ENCODE peak calls at places on chromosomes 4 and X, in six cellular contexts. K is K562, Y is PC-3, S is uterus, L is HCT116, F is pancreas. U is an unnamed sample.

GRCh38 chrX:110699109-110699508 is 96.5 kb downstream of the CHRDL1 start:
- DNase-seq in K (no peak), Y (no peak), S (no peak), L (no peak), F (no peak), U (no peak)

GRCh38 chr4:126404549-126404948 is 1089.8 kb downstream of the FAT4 start:
- DNase-seq in K (no peak), Y (no peak), S (no peak), L (no peak), F (no peak), U (no peak)

GRCh38 chr4:154707877-154708276 is 35.9 kb upstream of the LRAT start:
- DNase-seq in K (no peak), Y (peak; percentile 86), S (no peak), L (peak; percentile 88), F (no peak), U (no peak)

GRCh38 chr4:121344128-121344527 is 36.7 kb downstream of the QRFPR start:
- DNase-seq in K (no peak), Y (no peak), S (no peak), L (no peak), F (peak; percentile 19), U (no peak)

GRCh38 chrX:99798951-99799350 is 611.1 kb downstream of the PCDH19 start:
- DNase-seq in K (no peak), Y (no peak), S (no peak), L (no peak), F (no peak), U (no peak)

GRCh38 chr4:158534727-158535126 is 13.0 kb downstream of the RXFP1 start:
- DNase-seq in K (no peak), Y (no peak), S (no peak), L (no peak), F (no peak), U (no peak)

GRCh38 chr4:40924096-40924792 is 174.5 kb downstream of the NSUN7 start:
- DNase-seq in K (peak; percentile 68), Y (peak; percentile 59), S (no peak), L (peak; percentile 32), F (peak; percentile 39), U (peak; percentile 75)

GRCh38 chrX:10098235-10098819 is 58.4 kb upstream of the CLCN4 start:
- DNase-seq in K (no peak), Y (no peak), S (no peak), L (no peak), F (no peak), U (no peak)

GRCh38 chrX:132737743-132738142 is 220.7 kb downstream of the HS6ST2 start:
- DNase-seq in K (no peak), Y (peak; percentile 74), S (no peak), L (peak; percentile 13), F (no peak), U (no peak)

GRCh38 chr4:56371426-56372220 is 15.7 kb downstream of the AASDH start:
- DNase-seq in K (no peak), Y (no peak), S (no peak), L (no peak), F (no peak), U (no peak)

GRCh38 chrX:71563921-71564320 is 14.3 kb upstream of the GCNA start:
- DNase-seq in K (no peak), Y (no peak), S (no peak), L (no peak), F (no peak), U (no peak)
- H3K27ac ChIP-seq in K (no peak overlapping the region), Y (no peak overlapping the region), S (no peak overlapping the region), L (no peak overlapping the region), F (no peak overlapping the region), U (no peak overlapping the region)

DNA sequence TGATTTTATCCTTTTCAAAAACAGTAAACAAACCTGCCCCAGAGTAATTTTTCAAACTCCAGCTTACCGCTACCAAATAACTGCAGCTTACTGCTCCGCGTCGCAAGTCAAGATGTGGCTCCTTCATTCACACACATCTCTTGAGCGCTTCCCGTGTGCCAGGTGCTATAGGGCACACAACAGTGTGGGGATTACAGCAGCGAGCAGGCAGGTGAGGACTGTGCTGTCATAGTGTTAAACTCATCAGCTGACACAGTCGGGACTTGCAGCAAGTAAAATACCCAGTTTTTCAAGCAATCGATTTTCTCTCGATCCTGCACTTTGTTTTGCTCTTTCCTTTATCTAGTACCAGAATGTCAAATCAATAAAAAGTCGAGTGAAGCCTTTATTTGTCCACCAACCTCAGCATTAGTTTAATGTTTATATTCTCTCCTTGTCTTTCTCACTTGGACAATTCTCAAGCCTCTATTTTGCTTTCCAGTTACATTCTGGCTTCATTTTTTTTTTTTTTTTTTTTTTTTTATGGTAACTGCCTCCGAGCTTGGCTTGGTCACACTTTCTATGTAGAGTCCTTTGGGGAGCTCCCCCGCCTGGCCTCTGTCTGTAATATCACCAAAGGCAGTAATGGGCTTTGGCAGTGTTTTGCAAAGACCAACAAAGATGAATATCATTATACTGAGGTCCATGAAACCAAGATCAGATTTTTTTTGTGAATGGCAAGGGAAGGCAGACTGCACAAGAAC is 8.3 kb upstream of the ASB5 start:
- DNase-seq in K (peak; percentile 66), Y (peak; percentile 63), S (peak; percentile 43), L (peak; percentile 39), F (peak; percentile 62), U (peak; percentile 45)
- TF ChIP-seq CTCF in K (peak; percentile 52), Y (peak; percentile 72), S (peak; percentile 13), L (peak; percentile 51), F (peak; percentile 20), U (peak; percentile 42)

DNA sequence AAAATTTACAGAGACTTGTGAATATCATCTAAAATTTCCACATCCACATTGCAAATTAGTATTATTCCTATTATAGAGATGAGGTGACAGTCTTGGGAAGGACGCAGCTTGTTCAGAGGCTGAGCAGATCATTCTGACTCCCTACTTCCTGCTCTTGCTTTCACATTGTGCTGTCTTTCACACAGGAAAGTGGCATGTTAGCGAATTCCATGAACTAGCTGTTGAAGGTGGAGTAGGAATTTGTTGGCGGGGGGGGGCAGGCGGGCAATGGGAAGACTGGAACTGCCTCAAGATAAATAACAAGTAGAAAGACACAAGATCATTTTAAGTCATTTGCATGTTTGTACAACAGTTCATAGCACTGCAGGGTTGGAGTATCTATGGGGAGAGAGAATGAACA is 2.3 kb downstream of the PF4V1 start:
- DNase-seq in K (no peak), Y (no peak), S (no peak), L (no peak), F (no peak), U (no peak)
- H3K27me3 ChIP-seq in K (no peaks in the 10 kb centered on the region), Y (no peaks in the 10 kb centered on the region), S (no peaks in the 10 kb centered on the region), L (no peaks in the 10 kb centered on the region), F (no peaks in the 10 kb centered on the region), U (peaks cover 28% of the 10 kb centered on the region)

GRCh38 chr4:140752669-140753068 is 3.5 kb downstream of the TBC1D9 start:
- DNase-seq in K (no peak), Y (no peak), S (no peak), L (no peak), F (no peak), U (no peak)

GRCh38 chr4:140754918-140755810 is 1.0 kb downstream of the TBC1D9 start:
- DNase-seq in K (no peak), Y (peak; percentile 19), S (no peak), L (no peak), F (no peak), U (no peak)

GRCh38 chr4:140756292-140757219 is at the start of gene TBC1D9:
- DNase-seq in K (peak; percentile 9), Y (peak; percentile 61), S (peak; percentile 81), L (peak; percentile 86), F (peak; percentile 87), U (peak; percentile 52)

GRCh38 chr4:140757220-140757607 is 1.0 kb upstream of the TBC1D9 start:
- DNase-seq in K (no peak), Y (no peak), S (no peak), L (no peak), F (no peak), U (no peak)

GRCh38 chr4:140755811-140756291 is 334 bp downstream of the TBC1D9 start:
- DNase-seq in K (no peak), Y (no peak), S (peak; percentile 36), L (no peak), F (peak; percentile 52), U (no peak)
- H3K27ac ChIP-seq in K (no peak overlapping the region), Y (no peak overlapping the region), S (peak overlapping the region; percentile 91), L (peak overlapping the region; percentile 82), F (peak overlapping the region; percentile 97), U (peak overlapping the region; percentile 95)

DNA sequence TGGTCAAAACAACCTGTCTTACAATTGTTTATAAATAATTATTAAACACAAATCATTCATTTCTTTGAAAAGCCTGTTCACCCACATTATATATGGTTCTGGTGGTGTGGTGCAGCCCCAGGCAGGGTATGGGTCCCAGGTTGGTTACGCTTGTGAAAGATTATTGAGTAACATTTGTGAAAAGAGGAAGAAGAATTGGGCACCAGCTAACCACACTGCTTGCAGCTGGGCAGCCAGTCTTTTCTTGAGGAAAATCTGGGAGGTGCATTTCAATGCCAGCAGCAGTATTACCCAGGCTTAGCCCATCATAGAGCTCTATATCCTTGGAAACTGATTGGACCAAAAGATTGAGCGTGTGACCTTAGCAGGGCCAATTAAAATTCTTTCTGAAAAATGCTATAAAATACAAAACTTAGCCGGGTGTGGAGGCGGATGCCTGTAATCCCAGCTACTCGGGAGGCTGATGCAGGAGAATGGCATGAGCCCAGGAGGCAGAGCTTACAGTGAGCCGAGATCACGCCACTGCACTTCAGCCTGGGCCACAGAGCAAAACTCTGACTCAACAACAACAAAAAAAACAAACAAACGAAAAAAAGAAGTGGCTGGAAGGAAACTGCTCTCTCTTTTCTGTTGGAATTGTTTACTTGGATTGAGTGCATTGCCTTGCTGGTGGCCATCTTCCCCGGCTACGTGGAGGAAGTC is 9.7 kb upstream of the PLAC8 start:
- DNase-seq in K (no peak), Y (no peak), S (no peak), L (no peak), F (no peak), U (no peak)
- TF ChIP-seq CTCF in K (no peak), Y (no peak), S (no peak), L (no peak), F (no peak), U (no peak)

GRCh38 chr4:107034982-107035710 is 967 bp downstream of the DKK2 start:
- DNase-seq in K (no peak), Y (no peak), S (peak; percentile 6), L (no peak), F (peak; percentile 29), U (peak; percentile 47)
- H3K27me3 ChIP-seq in K (no peaks in the 10 kb centered on the region), Y (peaks cover 60% of the 10 kb centered on the region), S (peaks cover 21% of the 10 kb centered on the region), L (no peaks in the 10 kb centered on the region), F (peaks cover 5% of the 10 kb centered on the region), U (peaks cover 30% of the 10 kb centered on the region)